ENCODE peak calls at places on chromosome 19, in five cellular contexts. One of them, this sample, is unnamed.

GRCh38 chr19:44548736-44549135 is 19.3 kb upstream of the CEACAM20 start:
- DNase-seq in activated naive CD8-positive, alpha-beta T cell treated with anti-CD3 and anti-CD28 coated beads, Interleukin-2, amount 50 U/mL, for 24 hours: no peak
- DNase-seq in GDM1: no peak
- DNase-seq in stimulated activated CD4-positive, alpha-beta T cell treated with anti-CD3 and anti-CD28 coated beads, Interleukin-15, amount 100 ng/mL, for 1 hour: no peak
- DNase-seq in COLO829: no peak
- DNase-seq in this sample: no peak

GRCh38 chr19:13155472-13156284 is 5.5 kb downstream of the IER2 start:
- DNase-seq in GDM1: peak
- DNase-seq in stimulated activated CD4-positive, alpha-beta T cell treated with anti-CD3 and anti-CD28 coated beads, Interleukin-15, amount 100 ng/mL, for 1 hour: peak
- DNase-seq in activated naive CD8-positive, alpha-beta T cell treated with anti-CD3 and anti-CD28 coated beads, Interleukin-2, amount 50 U/mL, for 24 hours: peak
- DNase-seq in COLO829: no peak
- DNase-seq in this sample: peak

GRCh38 chr19:19111967-19112580 is 26.2 kb downstream of the TMEM161A start:
- DNase-seq in COLO829: no peak
- DNase-seq in GDM1: no peak
- DNase-seq in activated naive CD8-positive, alpha-beta T cell treated with anti-CD3 and anti-CD28 coated beads, Interleukin-2, amount 50 U/mL, for 24 hours: no peak
- DNase-seq in stimulated activated CD4-positive, alpha-beta T cell treated with anti-CD3 and anti-CD28 coated beads, Interleukin-15, amount 100 ng/mL, for 1 hour: no peak
- DNase-seq in this sample: no peak

GRCh38 chr19:55720214-55720746 is 17.9 kb downstream of the NLRP9 start:
- DNase-seq in activated naive CD8-positive, alpha-beta T cell treated with anti-CD3 and anti-CD28 coated beads, Interleukin-2, amount 50 U/mL, for 24 hours: no peak
- DNase-seq in GDM1: no peak
- DNase-seq in stimulated activated CD4-positive, alpha-beta T cell treated with anti-CD3 and anti-CD28 coated beads, Interleukin-15, amount 100 ng/mL, for 1 hour: no peak
- DNase-seq in COLO829: no peak
- DNase-seq in this sample: no peak

GRCh38 chr19:38229585-38230073 is 5.6 kb upstream of the DPF1 start:
- DNase-seq in COLO829: peak
- DNase-seq in GDM1: peak
- DNase-seq in activated naive CD8-positive, alpha-beta T cell treated with anti-CD3 and anti-CD28 coated beads, Interleukin-2, amount 50 U/mL, for 24 hours: peak
- DNase-seq in stimulated activated CD4-positive, alpha-beta T cell treated with anti-CD3 and anti-CD28 coated beads, Interleukin-15, amount 100 ng/mL, for 1 hour: peak
- DNase-seq in this sample: peak

GRCh38 chr19:48925240-48925843 is 8.2 kb upstream of the DHDH start:
- DNase-seq in COLO829: no peak
- DNase-seq in stimulated activated CD4-positive, alpha-beta T cell treated with anti-CD3 and anti-CD28 coated beads, Interleukin-15, amount 100 ng/mL, for 1 hour: no peak
- DNase-seq in activated naive CD8-positive, alpha-beta T cell treated with anti-CD3 and anti-CD28 coated beads, Interleukin-2, amount 50 U/mL, for 24 hours: no peak
- DNase-seq in GDM1: no peak
- DNase-seq in this sample: no peak

GRCh38 chr19:40756502-40757110 is 5.6 kb downstream of the SNRPA start:
- DNase-seq in COLO829: no peak
- DNase-seq in GDM1: no peak
- DNase-seq in stimulated activated CD4-positive, alpha-beta T cell treated with anti-CD3 and anti-CD28 coated beads, Interleukin-15, amount 100 ng/mL, for 1 hour: no peak
- DNase-seq in activated naive CD8-positive, alpha-beta T cell treated with anti-CD3 and anti-CD28 coated beads, Interleukin-2, amount 50 U/mL, for 24 hours: peak
- DNase-seq in this sample: no peak

GRCh38 chr19:14786421-14786851 is 8.1 kb upstream of the ADGRE2 start:
- DNase-seq in GDM1: peak
- DNase-seq in activated naive CD8-positive, alpha-beta T cell treated with anti-CD3 and anti-CD28 coated beads, Interleukin-2, amount 50 U/mL, for 24 hours: peak
- DNase-seq in stimulated activated CD4-positive, alpha-beta T cell treated with anti-CD3 and anti-CD28 coated beads, Interleukin-15, amount 100 ng/mL, for 1 hour: no peak
- DNase-seq in COLO829: no peak
- DNase-seq in this sample: no peak

GRCh38 chr19:44807652-44808462 is 1.0 kb upstream of the BCAM start:
- DNase-seq in GDM1: no peak
- DNase-seq in COLO829: no peak
- DNase-seq in activated naive CD8-positive, alpha-beta T cell treated with anti-CD3 and anti-CD28 coated beads, Interleukin-2, amount 50 U/mL, for 24 hours: no peak
- DNase-seq in stimulated activated CD4-positive, alpha-beta T cell treated with anti-CD3 and anti-CD28 coated beads, Interleukin-15, amount 100 ng/mL, for 1 hour: no peak
- DNase-seq in this sample: no peak

GRCh38 chr19:8426283-8426682 is 13.2 kb downstream of the MARCHF2 start:
- DNase-seq in GDM1: no peak
- DNase-seq in COLO829: no peak
- DNase-seq in stimulated activated CD4-positive, alpha-beta T cell treated with anti-CD3 and anti-CD28 coated beads, Interleukin-15, amount 100 ng/mL, for 1 hour: no peak
- DNase-seq in activated naive CD8-positive, alpha-beta T cell treated with anti-CD3 and anti-CD28 coated beads, Interleukin-2, amount 50 U/mL, for 24 hours: no peak
- DNase-seq in this sample: no peak

This sample was measured in T-helper 1 cell.